ENCODE peak calls at places on chromosomes 13 and 19, in six cellular contexts. X, L, H, P, B and G are unnamed samples.

GRCh38 chr19:48510421-48511268 is 990 bp downstream of the LMTK3 start:
- DNase-seq in X (peak; percentile 77), L (peak; percentile 39), H (no peak), P (no peak), B (peak; percentile 80), G (no peak)

GRCh38 chr13:96816874-96817273 is 177.4 kb downstream of the OXGR1 start:
- DNase-seq in X (no peak), L (no peak), H (no peak), P (no peak), B (no peak), G (no peak)

GRCh38 chr19:32532233-32532632 is 48.8 kb upstream of the PDCD5 start:
- DNase-seq in X (no peak), L (no peak), H (no peak), P (no peak), B (no peak), G (no peak)

GRCh38 chr13:30872685-30873443 is 33.2 kb upstream of the MEDAG start:
- DNase-seq in X (no peak), L (peak; percentile 94), H (no peak), P (no peak), B (peak; percentile 55), G (peak; percentile 26)

GRCh38 chr13:29279859-29280258 is 315.6 kb downstream of the SLC7A1 start:
- DNase-seq in X (no peak), L (no peak), H (no peak), P (no peak), B (no peak), G (no peak)

GRCh38 chr19:13094771-13095392 is 7.8 kb downstream of the LYL1 start:
- DNase-seq in X (peak; percentile 65), L (no peak), H (no peak), P (no peak), B (peak; percentile 60), G (no peak)

GRCh38 chr19:52945652-52946321 is 16.9 kb downstream of the ZNF816 start:
- DNase-seq in X (no peak), L (no peak), H (no peak), P (no peak), B (no peak), G (no peak)

GRCh38 chr13:65913173-65913572 is 1317.0 kb downstream of the PCDH9 start:
- DNase-seq in X (no peak), L (peak; percentile 86), H (no peak), P (no peak), B (no peak), G (no peak)

GRCh38 chr13:106242554-106242953 is 292.9 kb downstream of the EFNB2 start:
- DNase-seq in X (no peak), L (no peak), H (no peak), P (no peak), B (no peak), G (no peak)

GRCh38 chr13:60721063-60721462 is 324.0 kb downstream of the TDRD3 start:
- DNase-seq in X (no peak), L (no peak), H (no peak), P (no peak), B (no peak), G (no peak)

GRCh38 chr13:94641432-94641941 is 39.8 kb downstream of the GPR180 start:
- DNase-seq in X (no peak), L (peak; percentile 86), H (no peak), P (no peak), B (peak; percentile 26), G (no peak)

GRCh38 chr19:12782424-12783225 is 7.3 kb upstream of the HOOK2 start:
- DNase-seq in X (peak; percentile 89), L (peak; percentile 85), H (no peak), P (no peak), B (peak; percentile 90), G (no peak)

GRCh38 chr13:99123101-99124045 is 77.3 kb upstream of the UBAC2 start:
- DNase-seq in X (no peak), L (peak; percentile 19), H (no peak), P (no peak), B (no peak), G (no peak)

GRCh38 chr13:110398564-110399507 is 91.8 kb downstream of the COL4A2 start:
- DNase-seq in X (no peak), L (peak; percentile 72), H (no peak), P (no peak), B (no peak), G (no peak)

GRCh38 chr19:8641908-8642547 is 11.6 kb downstream of the NFILZ start:
- DNase-seq in X (peak; percentile 47), L (peak; percentile 65), H (peak; percentile 38), P (no peak), B (peak; percentile 44), G (peak; percentile 71)

GRCh38 chr13:50222569-50223332 is 207.5 kb downstream of the KCNRG start:
- DNase-seq in X (no peak), L (peak; percentile 68), H (no peak), P (no peak), B (no peak), G (no peak)

GRCh38 chr13:46982856-46983582 is 86.2 kb upstream of the HTR2A start:
- DNase-seq in X (no peak), L (no peak), H (no peak), P (peak; percentile 96), B (no peak), G (no peak)
- TF ChIP-seq SMC3 in X (no peak), L (no peak), H (no peak), P (no peak), B (no peak), G (no peak)

GRCh38 chr13:112143046-112143752 is 76.2 kb downstream of the SOX1 start:
- DNase-seq in X (no peak), L (no peak), H (no peak), P (no peak), B (no peak), G (no peak)
- TF ChIP-seq SMC3 in X (no peak), L (no peak), H (no peak), P (no peak), B (no peak), G (no peak)

GRCh38 chr13:75607447-75607846 is 28.7 kb upstream of the LMO7 start:
- DNase-seq in X (no peak), L (no peak), H (no peak), P (no peak), B (no peak), G (peak; percentile 6)
- TF ChIP-seq SMC3 in X (no peak), L (no peak), H (no peak), P (no peak), B (no peak), G (no peak)

DNA sequence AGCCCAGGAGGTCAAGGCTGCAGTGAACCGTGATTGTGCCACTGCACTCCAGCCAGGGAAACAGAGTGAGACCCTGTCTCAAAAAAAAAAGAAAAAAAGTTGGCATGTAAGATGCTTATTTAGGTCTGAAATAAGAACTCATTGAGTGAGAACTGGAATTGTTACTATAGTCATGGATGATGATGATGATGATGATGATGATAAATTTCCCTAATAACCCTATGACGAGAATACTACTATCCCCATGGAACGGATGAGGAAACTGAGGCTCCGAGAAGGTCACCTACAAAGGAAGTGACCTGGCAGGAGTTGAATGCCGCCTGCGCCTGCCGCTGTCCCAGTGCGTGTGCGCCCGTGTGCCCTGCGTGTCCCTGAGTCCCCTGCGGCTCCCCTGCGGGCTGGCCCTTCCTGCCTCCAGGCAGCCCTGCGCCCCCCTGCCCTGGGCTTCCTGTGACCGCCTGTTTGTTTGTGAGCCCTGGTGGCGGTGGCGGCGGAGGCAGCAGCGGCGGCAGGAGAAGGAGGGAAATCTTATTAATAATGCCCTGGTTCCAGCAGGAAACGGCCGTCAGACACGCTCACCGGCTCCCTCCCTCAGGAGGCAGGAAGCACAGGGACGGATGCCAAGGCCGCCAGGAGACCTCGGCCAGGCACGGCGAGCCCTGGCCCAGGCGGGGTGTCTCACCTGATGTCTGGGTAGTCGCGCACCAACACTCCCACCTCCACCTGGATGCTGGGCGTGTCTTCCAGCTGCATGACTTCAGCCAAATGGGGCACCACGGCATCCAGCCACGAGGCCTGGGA is 29.6 kb downstream of the EXOC3L2 start:
- DNase-seq in X (no peak), L (no peak), H (no peak), P (no peak), B (peak; percentile 72), G (no peak)
- TF ChIP-seq SMC3 in X (no peak), L (no peak), H (no peak), P (no peak), B (no peak), G (no peak)

GRCh38 chr19:1237754-1238372 is at the start of gene CBARP:
- DNase-seq in X (peak; percentile 73), L (no peak), H (no peak), P (no peak), B (peak; percentile 91), G (no peak)
- TF ChIP-seq SMC3 in X (no peak), L (no peak), H (no peak), P (no peak), B (no peak), G (no peak)

GRCh38 chr19:38308006-38308766 is 4.1 kb downstream of the C19orf33 start:
- DNase-seq in X (no peak), L (no peak), H (no peak), P (no peak), B (no peak), G (no peak)

GRCh38 chr19:38308926-38309614 is 5.0 kb downstream of the C19orf33 start:
- DNase-seq in X (no peak), L (no peak), H (no peak), P (no peak), B (no peak), G (no peak)

GRCh38 chr19:38306236-38306635 is 2.2 kb downstream of the C19orf33 start:
- DNase-seq in X (no peak), L (no peak), H (no peak), P (no peak), B (no peak), G (no peak)

GRCh38 chr19:38307597-38307996 is 3.5 kb downstream of the C19orf33 start:
- DNase-seq in X (no peak), L (no peak), H (no peak), P (no peak), B (no peak), G (no peak)

DNA sequence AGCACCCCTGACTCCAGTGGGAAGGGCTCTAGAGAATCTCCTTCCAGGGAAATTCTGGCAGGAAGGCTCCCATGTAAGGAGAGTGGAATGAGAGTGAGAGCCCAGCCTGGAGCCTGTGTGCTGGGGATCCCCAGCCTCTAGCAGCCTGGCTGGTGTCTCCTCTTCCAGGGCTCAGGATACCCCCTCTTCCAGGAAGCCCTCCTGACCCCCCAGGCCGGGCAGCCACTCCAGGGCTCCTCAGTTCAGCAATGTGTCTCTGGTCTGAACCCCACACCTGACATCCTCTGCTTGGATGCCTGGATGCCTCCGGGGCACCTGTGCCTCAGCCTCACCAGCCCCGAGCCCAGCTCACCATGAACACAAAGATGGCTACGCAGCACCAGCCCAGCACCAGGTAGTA is 3.0 kb downstream of the C19orf33 start:
- DNase-seq in X (no peak), L (no peak), H (no peak), P (no peak), B (no peak), G (no peak)
- TF ChIP-seq SMC3 in X (no peak), L (no peak), H (no peak), P (no peak), B (no peak), G (no peak)

DNA sequence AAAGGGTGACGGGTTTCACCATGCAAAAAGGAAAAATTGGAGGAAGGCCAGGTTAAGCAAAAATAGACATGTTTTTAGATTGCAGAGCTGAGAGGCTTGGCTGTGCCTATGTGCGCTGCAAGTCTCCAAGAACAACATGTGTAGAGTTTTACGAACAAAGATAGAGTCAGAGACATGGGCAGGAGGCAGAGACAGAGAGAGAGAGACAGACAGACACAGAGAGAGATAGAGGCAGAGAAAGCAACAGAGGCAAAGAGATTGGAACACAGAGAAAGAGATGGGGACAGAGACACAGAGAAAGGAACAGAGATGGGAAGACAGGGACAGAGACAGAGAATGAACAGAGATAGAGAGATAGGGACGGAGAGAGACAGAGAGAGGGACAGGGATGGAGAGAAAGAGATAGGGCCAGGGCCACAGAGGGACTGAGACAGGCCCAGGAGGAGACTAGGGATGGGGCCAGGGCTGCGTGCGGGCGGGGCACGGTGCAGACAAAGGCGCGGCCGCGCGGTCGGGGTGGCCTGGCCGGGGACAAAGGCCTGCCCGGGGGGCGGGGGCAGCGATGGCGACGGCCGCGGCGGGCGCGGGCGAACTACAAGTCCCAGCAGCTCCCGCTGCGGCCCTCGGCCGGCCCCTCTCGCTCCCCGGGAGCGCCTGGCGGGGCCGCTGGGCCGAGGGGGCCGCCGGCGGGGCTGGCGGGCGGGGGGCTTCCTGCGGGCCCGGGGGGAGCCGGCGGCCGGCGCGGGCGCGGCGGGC is at the start of gene ZNF358:
- DNase-seq in X (peak; percentile 82), L (peak; percentile 46), H (peak; percentile 67), P (no peak), B (peak; percentile 98), G (peak; percentile 31)
- TF ChIP-seq SMC3 in X (no peak), L (no peak), H (no peak), P (no peak), B (no peak), G (no peak)